ENCODE peak calls at places on chromosomes 11 and 22, in seven cellular contexts. P is mucosa of gallbladder; R is A172; B is lung; C is amygdala; E is stimulated activated CD8-positive, alpha-beta memory T cell treated with anti-CD3 and anti-CD28 coated beads, Interleukin-7, amount 100 ng/mL, for 1 hour; S is nucleus accumbens. V is an unnamed sample.

GRCh38 chr11:20397281-20397680 is 9.8 kb downstream of the PRMT3 start:
- DNase-seq in P (no peak), R (peak), B (no peak), C (no peak), E (no peak), S (no peak), V (no peak)

GRCh38 chr11:117144477-117145392 is 648 bp downstream of the PAFAH1B2 start:
- DNase-seq in P (peak), R (peak), B (peak), C (no peak), E (no peak), S (no peak), V (no peak)

GRCh38 chr11:125218336-125218735 is 53.8 kb downstream of the PKNOX2 start:
- DNase-seq in P (no peak), R (no peak), B (no peak), C (no peak), E (no peak), S (no peak), V (no peak)

GRCh38 chr11:43904737-43905515 is 24.3 kb downstream of the ALKBH3 start:
- DNase-seq in P (no peak), R (no peak), B (no peak), C (no peak), E (no peak), S (no peak), V (peak)

GRCh38 chr22:23399367-23400285 is 180.5 kb downstream of the IGLL1 start:
- DNase-seq in P (no peak), R (no peak), B (no peak), C (no peak), E (no peak), S (no peak), V (no peak)

GRCh38 chr22:22446527-22446926 is 62.0 kb downstream of the ZNF280B start:
- DNase-seq in P (no peak), R (no peak), B (no peak), C (no peak), E (no peak), S (no peak), V (no peak)

GRCh38 chr22:49532831-49533802 is 294.6 kb downstream of the BRD1 start:
- DNase-seq in P (no peak), R (no peak), B (no peak), C (no peak), E (no peak), S (no peak), V (no peak)

GRCh38 chr11:13168281-13168680 is 109.3 kb upstream of the BMAL1 start:
- DNase-seq in P (no peak), R (no peak), B (no peak), C (no peak), E (no peak), S (no peak), V (no peak)

GRCh38 chr11:114416441-114416928 is 16.0 kb downstream of the RBM7 start:
- DNase-seq in P (no peak), R (no peak), B (no peak), C (no peak), E (no peak), S (no peak), V (no peak)

GRCh38 chr11:58060939-58061672 is 30.4 kb downstream of the OR6Q1 start:
- DNase-seq in P (no peak), R (no peak), B (no peak), C (no peak), E (no peak), S (no peak), V (no peak)

GRCh38 chr11:898540-899190 is 11.9 kb downstream of the CHID1 start:
- DNase-seq in P (no peak), R (peak), B (no peak), C (no peak), E (no peak), S (no peak), V (no peak)

GRCh38 chr11:118908931-118909618 is 16.7 kb downstream of the BCL9L start:
- DNase-seq in P (peak), R (peak), B (no peak), C (no peak), E (no peak), S (peak), V (no peak)

GRCh38 chr11:76234704-76235232 is 28.5 kb upstream of the WNT11 start:
- DNase-seq in P (no peak), R (no peak), B (peak), C (peak), E (no peak), S (no peak), V (peak)

GRCh38 chr11:117538731-117539130 is 211.1 kb downstream of the CEP164 start:
- DNase-seq in P (no peak), R (no peak), B (no peak), C (no peak), E (no peak), S (no peak), V (no peak)

GRCh38 chr22:24707477-24707816 is 67.1 kb downstream of the PIWIL3 start:
- DNase-seq in P (no peak), R (no peak), B (no peak), C (no peak), E (no peak), S (no peak), V (no peak)

GRCh38 chr11:19680824-19681368 is 31.7 kb upstream of the NAV2 start:
- DNase-seq in P (no peak), R (peak), B (no peak), C (no peak), E (no peak), S (no peak), V (no peak)

GRCh38 chr11:128310005-128310404 is 277.4 kb downstream of the ETS1 start:
- DNase-seq in P (no peak), R (no peak), B (no peak), C (no peak), E (no peak), S (no peak), V (no peak)

GRCh38 chr22:37195921-37196320 is 7.9 kb upstream of the C1QTNF6 start:
- DNase-seq in P (no peak), R (no peak), B (no peak), C (no peak), E (no peak), S (no peak), V (no peak)

GRCh38 chr11:122663764-122664163 is 8.2 kb downstream of the UBASH3B start:
- DNase-seq in P (no peak), R (peak), B (no peak), C (no peak), E (no peak), S (no peak), V (no peak)

GRCh38 chr11:40094954-40095353 is 1364.5 kb downstream of the LRRC4C start:
- DNase-seq in P (no peak), R (no peak), B (no peak), C (no peak), E (no peak), S (no peak), V (no peak)

GRCh38 chr11:28009383-28009782 is 98.6 kb downstream of the KIF18A start:
- DNase-seq in P (no peak), R (peak), B (no peak), C (no peak), E (no peak), S (no peak), V (no peak)

GRCh38 chr22:19756288-19757128 is 4.1 kb upstream of the TBX1 start:
- DNase-seq in P (peak), R (no peak), B (peak), C (no peak), E (peak), S (no peak), V (no peak)

GRCh38 chr11:27429740-27430451 is 42.7 kb downstream of the LGR4 start:
- DNase-seq in P (no peak), R (no peak), B (no peak), C (no peak), E (no peak), S (no peak), V (no peak)

GRCh38 chr11:105229758-105230157 is 90.2 kb upstream of the CARD18 start:
- DNase-seq in P (no peak), R (no peak), B (no peak), C (no peak), E (no peak), S (no peak), V (no peak)

GRCh38 chr11:132111781-132112380 is 741.5 kb downstream of the NTM start:
- DNase-seq in P (no peak), R (peak), B (no peak), C (no peak), E (no peak), S (no peak), V (no peak)

GRCh38 chr22:50497093-50497492 is 10.4 kb downstream of the LMF2 start:
- DNase-seq in P (peak), R (no peak), B (no peak), C (no peak), E (no peak), S (no peak), V (no peak)